ENCODE peak calls at places on chromosome 22, in nine cellular contexts. B, D, A, U, V, O, Q, N and Y are unnamed samples.

GRCh38 chr22:21682385-21683175 is 16.8 kb downstream of the PPIL2 start:
- DNase-seq in O (no peak), Q (no peak), A (no peak), V (no peak), B (no peak), U (no peak), D (no peak), N (no peak), Y (no peak)

GRCh38 chr22:44186121-44186510 is 5.4 kb downstream of the PARVG start:
- DNase-seq in A (no peak), O (no peak), D (no peak), Q (no peak), B (no peak), V (no peak), U (no peak), N (peak; percentile 57), Y (no peak)

GRCh38 chr22:49418943-49419342 is 408.7 kb downstream of the BRD1 start:
- DNase-seq in O (no peak), N (no peak), V (no peak), A (no peak), U (no peak), D (no peak), Q (no peak), B (no peak), Y (no peak)

GRCh38 chr22:31124290-31124689 is 1.5 kb downstream of the INPP5J start:
- DNase-seq in O (no peak), N (peak; percentile 43), Q (no peak), U (no peak), D (no peak), A (no peak), B (no peak), V (no peak), Y (no peak)

GRCh38 chr22:24474221-24474620 is 20.9 kb upstream of the UPB1 start:
- DNase-seq in B (no peak), O (no peak), Q (no peak), U (no peak), A (no peak), N (no peak), D (peak; percentile 92), V (no peak), Y (no peak)

GRCh38 chr22:30426395-30427353 is 1.1 kb downstream of the MTFP1 start:
- DNase-seq in Q (peak; percentile 89), V (peak; percentile 70), B (peak; percentile 88), U (peak; percentile 94), O (peak; percentile 68), N (peak; percentile 93), A (peak; percentile 84), D (peak; percentile 59), Y (peak; percentile 92)

GRCh38 chr22:40818192-40818746 is 877 bp downstream of the SLC25A17 start:
- DNase-seq in O (no peak), U (no peak), Q (no peak), B (no peak), N (no peak), A (no peak), V (no peak), D (no peak), Y (no peak)

GRCh38 chr22:41922940-41923594 is 3.5 kb downstream of the TNFRSF13C start:
- DNase-seq in A (no peak), O (no peak), Q (no peak), U (no peak), D (no peak), V (no peak), B (no peak), N (no peak), Y (no peak)

GRCh38 chr22:41951898-41952474 is at the start of gene SMIM45:
- DNase-seq in Q (peak; percentile 43), A (no peak), B (no peak), O (no peak), D (no peak), U (no peak), V (no peak), N (peak; percentile 88), Y (peak; percentile 46)

GRCh38 chr22:35785181-35785923 is 67.7 kb downstream of the APOL5 start:
- DNase-seq in Q (no peak), D (no peak), N (no peak), V (no peak), A (no peak), U (no peak), O (no peak), B (no peak), Y (no peak)

GRCh38 chr22:21568207-21569075 is 927 bp downstream of the UBE2L3 start:
- DNase-seq in Q (peak; percentile 38), O (no peak), B (peak; percentile 29), N (peak; percentile 81), A (peak; percentile 27), U (peak; percentile 58), V (no peak), D (peak; percentile 24), Y (peak; percentile 54)

GRCh38 chr22:49444781-49445180 is 382.9 kb downstream of the BRD1 start:
- DNase-seq in Q (no peak), N (no peak), U (no peak), D (no peak), V (no peak), B (no peak), A (no peak), O (no peak), Y (no peak)

GRCh38 chr22:40748388-40748970 is 69.2 kb downstream of the MCHR1 start:
- DNase-seq in B (no peak), N (no peak), O (no peak), D (no peak), A (no peak), Q (no peak), U (no peak), V (no peak), Y (no peak)

GRCh38 chr22:22579869-22580604 is 21.0 kb upstream of the PRAME start:
- DNase-seq in B (no peak), A (no peak), O (no peak), Q (no peak), V (no peak), U (no peak), N (no peak), D (no peak), Y (no peak)

GRCh38 chr22:43996170-43996980 is 27.7 kb upstream of the PARVB start:
- DNase-seq in Q (peak; percentile 71), D (no peak), U (peak; percentile 88), V (no peak), A (peak; percentile 73), B (peak; percentile 64), O (peak; percentile 28), N (peak; percentile 94), Y (no peak)

GRCh38 chr22:49979587-49980264 is 19.2 kb downstream of the PIM3 start:
- DNase-seq in D (no peak), U (peak; percentile 81), B (peak; percentile 44), O (no peak), V (no peak), N (no peak), Q (no peak), A (peak; percentile 39), Y (peak; percentile 33)

GRCh38 chr22:50485221-50486131 is 1.2 kb upstream of the MIOX start:
- DNase-seq in U (peak; percentile 75), V (no peak), D (no peak), N (no peak), Q (no peak), B (peak; percentile 73), A (peak; percentile 53), O (no peak), Y (no peak)

GRCh38 chr22:20810645-20811044 is 36.7 kb downstream of the SERPIND1 start:
- DNase-seq in N (no peak), U (peak; percentile 11), A (no peak), B (no peak), Q (no peak), D (no peak), V (no peak), O (no peak), Y (no peak)

GRCh38 chr22:50031189-50032091 is 18.9 kb upstream of the IL17REL start:
- DNase-seq in V (no peak), N (peak; percentile 77), O (no peak), U (no peak), A (no peak), D (no peak), Q (no peak), B (peak; percentile 15), Y (no peak)

GRCh38 chr22:35727436-35727835 is 9.8 kb downstream of the APOL5 start:
- DNase-seq in B (no peak), Q (peak; percentile 24), U (no peak), V (no peak), N (no peak), A (no peak), O (no peak), D (peak; percentile 50), Y (no peak)

GRCh38 chr22:23834406-23834805 is 4.4 kb downstream of the DERL3 start:
- DNase-seq in Q (no peak), D (no peak), A (no peak), N (no peak), U (no peak), B (no peak), O (no peak), V (no peak), Y (peak; percentile 6)

GRCh38 chr22:38316340-38317236 is 645 bp downstream of the CSNK1E start:
- DNase-seq in U (peak; percentile 80), D (peak; percentile 51), O (peak; percentile 77), Q (peak; percentile 79), N (peak; percentile 90), B (peak; percentile 65), V (peak; percentile 82), A (peak; percentile 76), Y (peak; percentile 59)
- TF ChIP-seq POLR2A in U (peak; percentile 36), D (peak; percentile 69), O (peak; percentile 51), Q (no peak), N (no peak), B (peak; percentile 23), V (peak; percentile 56), A (peak; percentile 54), Y (peak; percentile 57)

DNA sequence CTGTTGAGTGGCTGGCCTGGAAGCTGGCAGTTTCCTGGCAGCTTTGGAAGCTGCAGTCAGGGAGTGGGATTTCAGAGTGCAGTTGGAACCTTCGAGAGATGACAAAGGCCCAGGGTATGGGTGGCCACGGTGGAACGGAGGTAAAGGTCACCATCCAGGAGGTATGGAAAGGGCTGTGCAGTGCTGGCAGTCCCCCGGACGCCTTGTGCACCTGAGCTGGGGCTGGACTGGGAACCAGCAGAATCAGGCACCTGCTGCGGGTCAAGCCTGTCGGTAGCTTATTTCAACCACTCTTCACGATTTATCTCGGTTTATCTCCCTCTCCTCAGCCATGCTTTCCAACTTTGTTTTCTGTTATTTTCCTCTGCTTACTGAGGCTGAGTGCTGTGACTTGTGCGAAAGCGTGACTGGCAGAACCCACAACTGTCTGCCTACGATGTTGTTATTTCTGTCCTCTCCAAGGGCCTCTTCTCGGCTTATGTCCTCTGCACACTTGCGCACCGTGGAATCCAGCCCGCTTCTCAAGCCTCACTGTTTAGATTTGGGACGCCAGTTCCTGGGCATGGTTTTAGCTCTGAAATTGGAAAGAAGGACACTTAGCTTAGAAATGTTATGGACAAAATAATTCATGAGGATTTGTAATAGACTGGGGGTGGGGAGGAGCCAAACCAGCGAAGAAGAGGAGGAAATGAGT is 24.0 kb upstream of the ATXN10 start:
- DNase-seq in O (no peak), V (no peak), U (peak; percentile 35), A (no peak), Q (no peak), N (no peak), B (no peak), D (no peak), Y (peak; percentile 23)
- H3K4me1 ChIP-seq in O (no peaks in the 10 kb centered on the region), V (no peaks in the 10 kb centered on the region), U (no peaks in the 10 kb centered on the region), A (peaks cover 3% of the 10 kb centered on the region), Q (no peaks in the 10 kb centered on the region), N (peaks cover 6% of the 10 kb centered on the region), B (no peaks in the 10 kb centered on the region), D (peaks cover 2% of the 10 kb centered on the region), Y (peaks cover 6% of the 10 kb centered on the region)

GRCh38 chr22:26534874-26535470 is 22.7 kb upstream of the TFIP11 start:
- DNase-seq in N (no peak), V (no peak), O (no peak), B (no peak), Q (no peak), A (no peak), U (no peak), D (no peak), Y (no peak)
- TF ChIP-seq POLR2A in N (no peak), V (no peak), O (no peak), B (no peak), Q (no peak), A (no peak), U (no peak), D (no peak), Y (no peak)

GRCh38 chr22:46795140-46795539 is 32.7 kb downstream of the TBC1D22A start:
- DNase-seq in U (no peak), Q (peak; percentile 9), D (no peak), O (no peak), B (no peak), N (peak; percentile 51), A (no peak), V (no peak), Y (no peak)
- H3K4me1 ChIP-seq in U (peaks cover 9% of the 10 kb centered on the region), Q (peaks cover 5% of the 10 kb centered on the region), D (peaks cover 12% of the 10 kb centered on the region), O (no peaks in the 10 kb centered on the region), B (no peaks in the 10 kb centered on the region), N (peaks cover 31% of the 10 kb centered on the region), A (peaks cover 39% of the 10 kb centered on the region), V (peaks cover 6% of the 10 kb centered on the region), Y (peaks cover 21% of the 10 kb centered on the region)